ENCODE peak calls at places on chromosomes 4 and X, in seven cellular contexts. H is neuronal stem cell, S is mesenchymal stem cell, P is IMR-90, T is trophoblast cell, M is mesendoderm, F is H1. W is an unnamed sample.

GRCh38 chrX:50871922-50872453 is 38.5 kb upstream of the BMP15 start:
- DNase-seq in M (no peak), F (no peak), H (no peak), T (no peak), S (no peak), P (no peak), W (no peak)

GRCh38 chr4:108743021-108743420 is 19.8 kb downstream of the ETNPPL start:
- DNase-seq in F (no peak), T (no peak), H (no peak), M (peak; percentile 49), P (no peak), S (no peak), W (peak; percentile 37)

GRCh38 chrX:86349115-86349514 is 200.9 kb downstream of the DACH2 start:
- DNase-seq in P (no peak), S (no peak), H (no peak), M (no peak), F (no peak), T (no peak), W (peak; percentile 26)

GRCh38 chrX:10833299-10834169 is 213.1 kb upstream of the MID1 start:
- DNase-seq in H (peak; percentile 18), F (peak; percentile 10), S (peak; percentile 1), M (peak; percentile 66), P (no peak), T (peak; percentile 30), W (peak; percentile 47)

GRCh38 chrX:48700951-48701653 is 4.6 kb downstream of the SUV39H1 start:
- DNase-seq in S (no peak), M (no peak), T (peak; percentile 82), H (no peak), F (no peak), P (peak; percentile 6), W (no peak)

GRCh38 chr4:22014222-22014741 is 65.7 kb upstream of the KCNIP4 start:
- DNase-seq in P (no peak), H (no peak), T (no peak), S (peak; percentile 15), F (no peak), M (no peak), W (no peak)

GRCh38 chr4:42927946-42928345 is 35.4 kb downstream of the GRXCR1 start:
- DNase-seq in M (no peak), H (no peak), P (no peak), F (no peak), S (no peak), T (no peak), W (no peak)

GRCh38 chr4:18234108-18234507 is 212.6 kb upstream of the LCORL start:
- DNase-seq in S (no peak), M (no peak), P (no peak), T (no peak), H (no peak), F (no peak), W (no peak)

GRCh38 chr4:101792056-101792575 is 1.6 kb downstream of the BANK1 start:
- DNase-seq in T (no peak), S (no peak), P (no peak), F (no peak), H (no peak), M (no peak), W (no peak)

GRCh38 chrX:9110808-9111207 is 76.9 kb upstream of the FAM9B start:
- DNase-seq in H (no peak), F (no peak), S (no peak), T (no peak), M (no peak), P (no peak), W (no peak)

GRCh38 chrX:150486011-150486410 is 82.4 kb upstream of the MTM1 start:
- DNase-seq in S (peak; percentile 65), T (peak; percentile 60), F (no peak), P (peak; percentile 59), M (peak; percentile 62), H (no peak), W (peak; percentile 64)

GRCh38 chrX:16665089-16665488 is 15.1 kb downstream of the S100G start:
- DNase-seq in M (no peak), P (peak; percentile 81), F (no peak), T (no peak), H (no peak), S (peak; percentile 60), W (no peak)

GRCh38 chr4:21046121-21046520 is 345.9 kb downstream of the PACRGL start:
- DNase-seq in S (peak; percentile 25), H (no peak), P (no peak), T (peak; percentile 7), F (no peak), M (no peak), W (no peak)

GRCh38 chrX:53237056-53237455 is 12.0 kb upstream of the KDM5C start:
- DNase-seq in T (no peak), F (no peak), M (no peak), H (no peak), P (no peak), S (no peak), W (no peak)

GRCh38 chrX:40952855-40953254 is 132.4 kb upstream of the USP9X start:
- DNase-seq in M (no peak), S (peak; percentile 30), H (no peak), F (no peak), T (no peak), P (peak; percentile 18), W (no peak)

GRCh38 chr4:141501931-141502330 is 134.5 kb upstream of the IL15 start:
- DNase-seq in H (no peak), F (no peak), M (no peak), S (peak; percentile 54), P (peak; percentile 54), T (no peak), W (no peak)

GRCh38 chr4:171876636-171877035 is 63.4 kb downstream of the GALNTL6 start:
- DNase-seq in H (no peak), M (no peak), P (no peak), S (no peak), T (no peak), F (no peak), W (no peak)

GRCh38 chr4:126778348-126778747 is 854.4 kb upstream of the INTU start:
- DNase-seq in T (peak; percentile 7), F (no peak), M (no peak), P (peak; percentile 83), S (peak; percentile 64), H (no peak), W (no peak)

GRCh38 chr4:110484029-110484428 is 8.1 kb downstream of the ENPEP start:
- DNase-seq in F (no peak), S (no peak), P (no peak), M (no peak), H (no peak), T (peak; percentile 44), W (no peak)

GRCh38 chr4:110480031-110480549 is 4.1 kb downstream of the ENPEP start:
- DNase-seq in F (no peak), T (peak; percentile 94), P (peak; percentile 94), H (no peak), M (peak; percentile 72), S (peak; percentile 72), W (no peak)

GRCh38 chr4:110483516-110483915 is 7.6 kb downstream of the ENPEP start:
- DNase-seq in T (no peak), H (no peak), P (no peak), S (no peak), F (no peak), M (no peak), W (no peak)

GRCh38 chr4:110477836-110478235 is 1.9 kb downstream of the ENPEP start:
- DNase-seq in F (no peak), P (no peak), H (no peak), S (no peak), T (no peak), M (no peak), W (no peak)

DNA sequence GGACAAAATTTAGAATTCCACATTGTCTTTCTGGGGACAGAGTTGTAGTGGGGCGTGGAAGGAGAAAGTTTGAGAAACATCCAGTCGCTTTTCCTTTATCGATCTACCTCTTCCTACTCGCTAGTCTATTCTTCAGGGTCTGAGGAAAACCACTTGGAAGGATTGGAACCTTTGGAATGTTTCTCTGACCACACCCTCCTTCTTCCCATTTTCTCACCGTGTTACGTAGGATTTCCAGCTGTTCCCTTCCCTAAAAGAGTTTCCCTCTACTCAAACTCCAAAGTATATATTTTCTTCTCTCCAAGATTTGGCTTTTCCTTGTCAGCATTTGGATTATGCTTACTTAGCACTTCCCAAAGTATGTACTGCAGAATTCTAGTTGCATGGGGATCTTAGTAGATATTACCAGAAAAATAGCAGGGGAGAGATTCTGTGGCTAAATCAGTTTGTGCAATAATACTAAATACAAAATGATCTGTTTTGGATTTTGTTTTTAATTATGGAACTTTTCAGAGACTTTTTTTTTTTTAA is 4.9 kb downstream of the ENPEP start:
- DNase-seq in F (no peak), T (peak; percentile 57), S (no peak), M (peak; percentile 74), P (no peak), H (no peak), W (no peak)
- H3K23ac ChIP-seq in F (no peak overlapping the region), T (no peak overlapping the region), S (no peak overlapping the region), M (no peak overlapping the region), P (no peak overlapping the region), H (no peak overlapping the region), W (no peak overlapping the region)

GRCh38 chr4:40231464-40231863 is 34.6 kb downstream of the RHOH start:
- DNase-seq in M (no peak), T (no peak), S (no peak), F (no peak), H (no peak), P (no peak), W (no peak)

GRCh38 chr4:40228497-40229365 is 31.9 kb downstream of the RHOH start:
- DNase-seq in F (no peak), H (no peak), M (peak; percentile 58), T (peak; percentile 60), S (peak; percentile 11), P (no peak), W (peak; percentile 49)

GRCh38 chr4:40223343-40223742 is 26.5 kb downstream of the RHOH start:
- DNase-seq in P (no peak), S (no peak), F (no peak), H (no peak), T (no peak), M (no peak), W (no peak)

GRCh38 chr4:40225497-40225896 is 28.7 kb downstream of the RHOH start:
- DNase-seq in T (no peak), F (no peak), P (no peak), H (no peak), S (no peak), M (no peak), W (no peak)

GRCh38 chr4:40227284-40227683 is 30.5 kb downstream of the RHOH start:
- DNase-seq in P (no peak), F (no peak), T (no peak), M (peak; percentile 16), S (no peak), H (no peak), W (no peak)
- H3K23ac ChIP-seq in P (no peak overlapping the region), F (no peak overlapping the region), T (no peak overlapping the region), M (no peak overlapping the region), S (no peak overlapping the region), H (no peak overlapping the region), W (no peak overlapping the region)

GRCh38 chrX:152926923-152927322 is 29.1 kb downstream of the ZNF185 start:
- DNase-seq in H (no peak), P (peak; percentile 10), S (peak; percentile 23), M (peak; percentile 45), F (no peak), T (no peak), W (no peak)
- H3K23ac ChIP-seq in H (no peak overlapping the region), P (no peak overlapping the region), S (no peak overlapping the region), M (no peak overlapping the region), F (no peak overlapping the region), T (no peak overlapping the region), W (no peak overlapping the region)

DNA sequence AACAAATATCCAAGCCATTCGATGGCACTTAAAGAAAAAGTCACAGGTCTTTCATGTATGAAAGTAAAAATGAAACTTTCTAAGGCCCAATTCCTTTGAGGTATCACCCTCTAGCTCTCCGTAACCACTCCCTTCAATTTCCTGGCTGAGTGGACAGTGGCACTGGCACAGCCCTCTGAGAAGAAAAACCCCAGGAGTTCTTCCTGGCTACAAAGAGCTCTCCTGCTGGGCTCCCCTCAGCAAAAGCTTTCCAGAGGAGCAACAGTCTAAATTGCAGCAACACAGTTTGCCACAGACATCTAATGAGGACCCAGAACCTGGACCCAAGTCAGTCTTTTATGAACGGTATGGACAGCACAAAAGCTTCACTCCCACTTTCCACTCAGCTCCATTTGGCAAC is 71.8 kb downstream of the FUNDC1 start:
- DNase-seq in P (no peak), T (no peak), H (no peak), S (no peak), F (no peak), M (no peak), W (no peak)
- H3K23ac ChIP-seq in P (no peak overlapping the region), T (no peak overlapping the region), H (no peak overlapping the region), S (no peak overlapping the region), F (no peak overlapping the region), M (no peak overlapping the region), W (no peak overlapping the region)

W was measured in H9.